ENCODE peak calls at places on chromosomes 11 and 22, in five cellular contexts. I is GM12891, Q is K562, S is H1, M is GM12878. D is an unnamed sample.

GRCh38 chr11:72771507-72771906 is 19.3 kb upstream of the ARAP1 start:
- DNase-seq in I (no peak), Q (peak; percentile 62), S (no peak), M (no peak), D (no peak)

GRCh38 chr22:43473441-43473840 is 61.6 kb downstream of the MPPED1 start:
- DNase-seq in I (no peak), Q (no peak), S (no peak), M (no peak), D (no peak)

GRCh38 chr22:44391481-44392445 is 79.0 kb upstream of the SHISAL1 start:
- DNase-seq in I (no peak), Q (no peak), S (no peak), M (no peak), D (no peak)

GRCh38 chr22:27885977-27886842 is 32.8 kb downstream of the PITPNB start:
- DNase-seq in I (no peak), Q (peak; percentile 34), S (no peak), M (no peak), D (peak; percentile 23)

GRCh38 chr11:107991868-107992414 is 16.8 kb upstream of the CUL5 start:
- DNase-seq in I (no peak), Q (no peak), S (peak; percentile 50), M (no peak), D (no peak)

GRCh38 chr11:5204787-5205186 is 4.3 kb upstream of the OR51V1 start:
- DNase-seq in I (no peak), Q (peak; percentile 93), S (peak; percentile 3), M (no peak), D (no peak)

GRCh38 chr11:115653926-115654325 is 149.7 kb upstream of the CADM1 start:
- DNase-seq in I (no peak), Q (no peak), S (no peak), M (no peak), D (no peak)

GRCh38 chr11:44243633-44244343 is 66.2 kb downstream of the ALX4 start:
- DNase-seq in I (no peak), Q (peak; percentile 26), S (peak; percentile 56), M (no peak), D (no peak)

GRCh38 chr22:23837496-23837859 is 1.3 kb downstream of the DERL3 start:
- DNase-seq in I (no peak), Q (no peak), S (no peak), M (no peak), D (no peak)

GRCh38 chr22:34294986-34295385 is 374.7 kb upstream of the LARGE1 start:
- DNase-seq in I (no peak), Q (no peak), S (no peak), M (no peak), D (no peak)

GRCh38 chr22:37275622-37276021 is 6.7 kb upstream of the CYTH4 start:
- DNase-seq in I (no peak), Q (no peak), S (no peak), M (no peak), D (no peak)

GRCh38 chr11:76763573-76764348 is 19.4 kb upstream of the TSKU start:
- DNase-seq in I (no peak), Q (no peak), S (no peak), M (no peak), D (no peak)

GRCh38 chr11:121467965-121468364 is 15.2 kb upstream of the SORL1-AS1 start:
- DNase-seq in I (no peak), Q (no peak), S (no peak), M (peak; percentile 90), D (peak; percentile 68)

GRCh38 chr22:40749829-40750228 is 69.3 kb downstream of the SLC25A17 start:
- DNase-seq in I (no peak), Q (no peak), S (no peak), M (no peak), D (no peak)

GRCh38 chr11:71396548-71397123 is 51.6 kb downstream of the DHCR7 start:
- DNase-seq in I (no peak), Q (no peak), S (no peak), M (no peak), D (no peak)

GRCh38 chr11:57801185-57801490 is 39.5 kb downstream of the CTNND1 start:
- DNase-seq in I (no peak), Q (no peak), S (no peak), M (no peak), D (no peak)

GRCh38 chr22:43467571-43467970 is 55.8 kb downstream of the MPPED1 start:
- DNase-seq in I (no peak), Q (no peak), S (no peak), M (no peak), D (no peak)

GRCh38 chr11:103878646-103879045 is 157.8 kb upstream of the DDI1 start:
- DNase-seq in I (no peak), Q (no peak), S (no peak), M (no peak), D (no peak)

GRCh38 chr22:23105919-23106853 is 35.6 kb downstream of the RSPH14 start:
- DNase-seq in I (no peak), Q (no peak), S (no peak), M (no peak), D (no peak)

GRCh38 chr11:66335531-66336233 is 552 bp downstream of the RIN1 start:
- DNase-seq in I (no peak), Q (no peak), S (no peak), M (no peak), D (no peak)

GRCh38 chr11:102139081-102139498 is 28.8 kb downstream of the YAP1 start:
- DNase-seq in I (no peak), Q (no peak), S (no peak), M (no peak), D (no peak)

GRCh38 chr11:42239102-42239501 is 779.6 kb upstream of the LRRC4C start:
- DNase-seq in I (no peak), Q (no peak), S (no peak), M (no peak), D (no peak)

GRCh38 chr11:116563028-116563712 is 209.6 kb downstream of the BUD13 start:
- DNase-seq in I (no peak), Q (peak; percentile 8), S (no peak), M (no peak), D (no peak)

GRCh38 chr11:8258771-8259170 is 4.9 kb downstream of the LMO1 start:
- DNase-seq in I (no peak), Q (no peak), S (no peak), M (no peak), D (no peak)

GRCh38 chr11:26062665-26063064 is 269.3 kb upstream of the ANO3 start:
- DNase-seq in I (no peak), Q (no peak), S (no peak), M (no peak), D (no peak)

GRCh38 chr11:36056160-36056751 is 112.4 kb downstream of the LDLRAD3 start:
- DNase-seq in I (no peak), Q (peak; percentile 65), S (no peak), M (no peak), D (no peak)

GRCh38 chr22:35394810-35395563 is 5.0 kb upstream of the MCM5 start:
- DNase-seq in I (no peak), Q (no peak), S (no peak), M (no peak), D (no peak)

GRCh38 chr11:113906038-113906437 is 1.4 kb downstream of the HTR3B start:
- DNase-seq in I (no peak), Q (peak; percentile 23), S (no peak), M (no peak), D (no peak)

DNA sequence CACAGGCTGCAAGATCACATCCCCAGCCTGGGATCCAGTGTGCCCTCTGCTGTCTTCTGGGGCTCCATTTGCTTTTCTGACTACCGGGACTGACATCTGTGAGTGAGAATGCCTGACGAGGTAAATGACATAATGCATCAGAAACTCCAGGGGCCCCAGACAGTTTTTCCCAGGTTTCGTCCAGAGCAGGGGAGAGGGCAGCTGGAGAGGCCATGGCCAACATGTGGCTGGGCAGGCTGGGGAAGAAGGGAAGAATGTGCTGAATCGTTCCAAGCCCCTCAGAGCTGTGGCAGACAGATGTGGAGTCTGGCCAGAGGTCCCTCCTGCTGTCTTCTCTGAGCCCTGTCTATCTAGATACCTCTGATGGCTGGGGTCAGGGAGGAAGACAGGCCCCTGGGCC is 163.9 kb downstream of the TRIM29 start:
- DNase-seq in I (no peak), Q (no peak), S (no peak), M (no peak), D (no peak)
- TF ChIP-seq TAF1 in I (no peak), Q (no peak), S (no peak), M (no peak), D (no peak)

GRCh38 chr11:16861867-16862266 is 123.4 kb downstream of the C11orf58 start:
- DNase-seq in I (no peak), Q (peak; percentile 39), S (no peak), M (no peak), D (no peak)

GRCh38 chr11:16860632-16861031 is 122.2 kb downstream of the C11orf58 start:
- DNase-seq in I (no peak), Q (peak; percentile 77), S (no peak), M (no peak), D (no peak)

GRCh38 chr11:16857186-16857585 is 118.7 kb downstream of the C11orf58 start:
- DNase-seq in I (no peak), Q (peak; percentile 94), S (no peak), M (no peak), D (no peak)

GRCh38 chr11:16862733-16863132 is 124.3 kb downstream of the C11orf58 start:
- DNase-seq in I (no peak), Q (no peak), S (no peak), M (no peak), D (no peak)

GRCh38 chr11:16859651-16860050 is 121.2 kb downstream of the C11orf58 start:
- DNase-seq in I (no peak), Q (no peak), S (no peak), M (no peak), D (no peak)
- TF ChIP-seq TAF1 in I (no peak), Q (no peak), S (no peak), M (no peak), D (no peak)

GRCh38 chr11:3611976-3612678 is 29.7 kb downstream of the ART5 start:
- DNase-seq in I (no peak), Q (no peak), S (no peak), M (no peak), D (no peak)
- TF ChIP-seq TAF1 in I (no peak), Q (no peak), S (no peak), M (no peak), D (no peak)

GRCh38 chr11:31646206-31646605 is 136.6 kb downstream of the ELP4 start:
- DNase-seq in I (no peak), Q (no peak), S (no peak), M (no peak), D (no peak)

GRCh38 chr11:31649567-31649966 is 140.0 kb downstream of the ELP4 start:
- DNase-seq in I (no peak), Q (no peak), S (no peak), M (no peak), D (no peak)

GRCh38 chr11:31649129-31649528 is 139.6 kb downstream of the ELP4 start:
- DNase-seq in I (no peak), Q (no peak), S (no peak), M (no peak), D (no peak)

GRCh38 chr11:31643831-31644230 is 134.3 kb downstream of the ELP4 start:
- DNase-seq in I (no peak), Q (no peak), S (no peak), M (no peak), D (no peak)

DNA sequence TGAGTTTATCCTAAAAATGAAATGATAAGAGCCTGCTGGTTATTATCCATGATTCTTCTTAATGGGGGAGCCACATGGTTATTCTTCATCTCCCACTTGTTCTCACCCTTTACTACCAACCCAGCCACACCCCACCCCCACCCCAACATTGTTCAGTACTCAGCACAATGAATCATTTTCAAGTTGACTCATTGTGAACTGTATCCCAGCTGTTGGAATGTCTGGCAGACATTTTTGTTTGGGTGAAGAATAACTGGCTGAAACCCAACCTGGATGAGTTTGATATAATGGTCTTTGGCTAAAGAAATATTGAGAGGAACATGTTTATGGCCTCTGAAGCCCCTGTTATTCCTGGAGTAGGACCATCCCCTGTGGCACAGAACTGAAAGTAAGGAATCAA is 136.2 kb downstream of the ELP4 start:
- DNase-seq in I (no peak), Q (peak; percentile 23), S (no peak), M (no peak), D (no peak)
- TF ChIP-seq TAF1 in I (no peak), Q (no peak), S (no peak), M (no peak), D (no peak)